ENCODE peak calls at places on chromosome 11, in nine cellular contexts. G is suprapubic skin, N is fibroblast of lung, K is Peyer's patch, B is sigmoid colon, M is prostate gland, P is heart right ventricle, L is cardiac muscle cell, V is heart left ventricle. T is an unnamed sample. For H3K4me1, the result is how much of the 10 kb centered on the place peaks cover.

GRCh38 chr11:15826826-15827225 is 529.5 kb downstream of the SOX6 start:
- DNase-seq in K (peak), M (no peak), B (no peak), N (no peak), V (peak), G (no peak), P (peak), L (peak), T (no peak)

GRCh38 chr11:92753161-92753560 is 216.3 kb upstream of the MTNR1B start:
- DNase-seq in B (no peak), L (no peak), G (no peak), N (no peak), K (no peak), V (no peak), P (no peak), M (no peak), T (peak)

GRCh38 chr11:130666781-130667251 is 218.4 kb downstream of the ADAMTS15 start:
- DNase-seq in B (no peak), L (no peak), N (peak), P (no peak), K (no peak), M (no peak), V (no peak), G (no peak), T (no peak)

GRCh38 chr11:33160147-33160546 is 1.1 kb downstream of the CSTF3 start:
- DNase-seq in G (no peak), P (no peak), V (no peak), B (no peak), M (no peak), K (no peak), L (peak), N (peak), T (no peak)

GRCh38 chr11:100801225-100801999 is 114.3 kb downstream of the ARHGAP42 start:
- DNase-seq in V (no peak), G (no peak), L (no peak), K (no peak), N (no peak), M (no peak), B (no peak), P (no peak), T (no peak)

GRCh38 chr11:303359-303758 is 4.0 kb upstream of the IFITM5 start:
- DNase-seq in B (no peak), K (no peak), G (no peak), L (no peak), N (no peak), M (no peak), V (no peak), P (no peak), T (no peak)

GRCh38 chr11:100672483-100673038 is 14.5 kb upstream of the ARHGAP42 start:
- DNase-seq in M (no peak), B (no peak), N (peak), V (no peak), L (no peak), G (no peak), K (no peak), P (no peak), T (no peak)

GRCh38 chr11:131281316-131281715 is 89.1 kb upstream of the NTM start:
- DNase-seq in B (no peak), V (no peak), M (no peak), K (no peak), P (no peak), G (no peak), L (no peak), N (no peak), T (no peak)

GRCh38 chr11:128593281-128593680 is 5.9 kb upstream of the ETS1 start:
- DNase-seq in N (peak), M (no peak), K (no peak), B (no peak), G (no peak), V (no peak), P (no peak), L (no peak), T (no peak)

GRCh38 chr11:15072551-15073143 is 746 bp upstream of the CALCB start:
- DNase-seq in G (no peak), K (no peak), L (no peak), M (no peak), P (no peak), V (no peak), N (no peak), B (no peak), T (no peak)

GRCh38 chr11:85810521-85810870 is 445 bp downstream of the SYTL2 start:
- DNase-seq in P (no peak), K (no peak), B (no peak), M (no peak), V (no peak), G (no peak), N (no peak), L (no peak), T (no peak)

GRCh38 chr11:57779275-57779674 is 17.7 kb downstream of the CTNND1 start:
- DNase-seq in G (no peak), K (no peak), M (peak), P (no peak), B (no peak), V (peak), L (peak), N (peak), T (peak)

GRCh38 chr11:7651700-7652099 is 21.6 kb downstream of the CYB5R2 start:
- DNase-seq in M (no peak), P (no peak), L (no peak), V (no peak), G (no peak), B (no peak), K (peak), N (no peak), T (no peak)

GRCh38 chr11:93487032-93487483 is 56.1 kb downstream of the SMCO4 start:
- DNase-seq in M (no peak), B (peak), N (no peak), G (no peak), P (no peak), L (no peak), V (no peak), K (peak), T (no peak)

GRCh38 chr11:64843971-64844329 is 503 bp downstream of the CDC42BPG start:
- DNase-seq in M (no peak), L (no peak), G (peak), V (no peak), K (peak), P (no peak), N (no peak), B (no peak), T (no peak)

GRCh38 chr11:126345759-126346585 is 9.5 kb upstream of the ST3GAL4 start:
- DNase-seq in M (no peak), L (peak), G (no peak), V (peak), P (peak), N (peak), K (peak), B (no peak), T (peak)

GRCh38 chr11:70799386-70799785 is 401.1 kb downstream of the CTTN start:
- DNase-seq in M (no peak), P (no peak), K (no peak), L (peak), B (no peak), N (peak), V (no peak), G (no peak), T (no peak)

GRCh38 chr11:69122642-69123431 is 32.9 kb upstream of the SMIM38 start:
- DNase-seq in K (peak), P (peak), G (peak), M (peak), L (peak), B (no peak), V (peak), N (peak), T (peak)

GRCh38 chr11:9146477-9146876 is 55.1 kb upstream of the SCUBE2 start:
- DNase-seq in M (no peak), V (no peak), P (no peak), L (no peak), B (no peak), K (no peak), N (no peak), G (no peak), T (no peak)

GRCh38 chr11:83284501-83285051 is 1.6 kb downstream of the CCDC90B start:
- DNase-seq in G (no peak), P (no peak), K (no peak), N (no peak), M (no peak), B (no peak), V (no peak), L (no peak), T (no peak)

GRCh38 chr11:83520849-83521248 is 234.7 kb upstream of the CCDC90B start:
- DNase-seq in P (no peak), G (no peak), L (no peak), B (no peak), V (no peak), N (no peak), K (no peak), M (peak), T (no peak)

GRCh38 chr11:64306563-64306875 is 1.2 kb downstream of the ESRRA start:
- DNase-seq in K (no peak), G (no peak), P (no peak), M (no peak), L (no peak), N (no peak), B (no peak), V (no peak), T (no peak)

GRCh38 chr11:116860303-116860702 is 22.9 kb upstream of the APOA1 start:
- DNase-seq in V (no peak), B (no peak), P (no peak), G (no peak), L (no peak), K (no peak), M (no peak), N (no peak), T (no peak)

GRCh38 chr11:78351193-78351592 is 66.4 kb downstream of the GAB2 start:
- DNase-seq in L (no peak), M (no peak), G (no peak), N (no peak), P (no peak), K (no peak), V (no peak), B (no peak), T (no peak)

GRCh38 chr11:58493676-58494075 is 14.2 kb downstream of the OR5B21 start:
- DNase-seq in L (no peak), K (no peak), B (no peak), N (peak), V (no peak), M (no peak), P (no peak), G (no peak), T (peak)

GRCh38 chr11:93089474-93090102 is 108.2 kb downstream of the SLC36A4 start:
- DNase-seq in V (no peak), B (no peak), K (no peak), N (peak), M (no peak), G (no peak), P (no peak), L (peak), T (peak)

GRCh38 chr11:2166091-2166851 is 5.3 kb upstream of the INS start:
- DNase-seq in N (peak), P (peak), K (no peak), L (peak), V (no peak), B (no peak), M (no peak), G (no peak), T (no peak)

GRCh38 chr11:16923987-16924386 is 90.2 kb downstream of the PLEKHA7 start:
- DNase-seq in N (no peak), G (no peak), P (no peak), M (no peak), B (no peak), K (peak), L (no peak), V (no peak), T (no peak)

GRCh38 chr11:45961841-45962240 is 39.4 kb downstream of the LARGE2 start:
- DNase-seq in N (no peak), G (no peak), B (no peak), L (no peak), K (no peak), M (no peak), P (no peak), V (no peak), T (no peak)

GRCh38 chr11:45233121-45233803 is 52.9 kb downstream of the SYT13 start:
- DNase-seq in M (peak), K (peak), B (peak), G (no peak), V (peak), L (peak), N (peak), P (peak), T (no peak)

GRCh38 chr11:9834281-9834680 is 170.4 kb downstream of the SWAP70 start:
- DNase-seq in N (peak), M (no peak), L (peak), K (no peak), P (no peak), G (no peak), B (no peak), V (no peak), T (no peak)

GRCh38 chr11:88359529-88359928 is 22.0 kb upstream of the CTSC start:
- DNase-seq in N (no peak), G (no peak), M (no peak), L (no peak), K (no peak), V (no peak), P (no peak), B (no peak), T (no peak)

GRCh38 chr11:60390389-60390788 is 5.9 kb upstream of the MS4A14 start:
- DNase-seq in B (no peak), P (no peak), V (no peak), G (no peak), K (no peak), M (no peak), N (no peak), L (no peak), T (no peak)

GRCh38 chr11:115848614-115849013 is 344.4 kb upstream of the CADM1 start:
- DNase-seq in M (no peak), N (peak), K (no peak), G (no peak), P (no peak), B (no peak), L (no peak), V (no peak), T (no peak)

GRCh38 chr11:50333861-50334260 is 301.2 kb downstream of the OR4C45 start:
- DNase-seq in V (no peak), M (no peak), B (no peak), G (no peak), N (no peak), K (no peak), L (no peak), P (no peak), T (peak)

GRCh38 chr11:1814691-1815090 is 20.1 kb upstream of the SYT8 start:
- DNase-seq in G (peak), N (no peak), K (no peak), V (no peak), P (no peak), L (no peak), B (peak), M (no peak), T (no peak)

GRCh38 chr11:72589802-72590761 is 84.1 kb downstream of the PDE2A start:
- DNase-seq in N (peak), K (peak), B (no peak), V (peak), L (peak), P (peak), M (no peak), G (no peak), T (no peak)
- TF ChIP-seq CTCF in N (no peak), K (peak), B (peak), V (peak), L (peak), P (peak), M (no peak), G (no peak), T (peak)

GRCh38 chr11:119572481-119573424 is 149.8 kb upstream of the THY1 start:
- DNase-seq in V (no peak), M (no peak), G (no peak), B (no peak), L (no peak), P (no peak), N (no peak), K (no peak), T (peak)
- H3K4me1 ChIP-seq in V (under half), M (under half), G (under half), B (under half), L (under half), P (under half), N (under half), K (under half), T (under half)

DNA sequence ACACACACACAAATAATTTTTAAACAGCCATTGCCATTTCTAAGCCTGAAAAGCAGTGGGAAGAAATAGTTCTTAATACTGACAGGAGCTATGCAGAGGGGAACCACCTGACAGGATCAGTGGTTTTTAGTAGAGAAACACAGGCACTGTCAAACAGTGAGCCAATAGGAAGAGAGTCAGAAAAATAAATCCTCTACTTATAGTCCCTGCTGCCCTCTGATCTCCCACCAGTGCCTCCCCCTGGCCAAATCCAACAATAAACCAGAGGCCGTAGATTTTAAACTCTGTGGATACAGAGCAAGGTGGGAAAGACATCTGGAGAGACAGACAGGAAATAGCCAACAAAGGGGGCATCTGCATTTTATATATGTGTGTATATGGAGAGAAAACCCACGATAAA is 7.9 kb upstream of the OR56B4 start:
- DNase-seq in K (no peak), G (no peak), L (no peak), B (no peak), N (no peak), M (no peak), V (no peak), P (no peak), T (no peak)
- TF ChIP-seq CTCF in K (no peak), G (no peak), L (no peak), B (no peak), N (no peak), M (no peak), V (no peak), P (no peak), T (no peak)

GRCh38 chr11:20041499-20041898 is 118.8 kb downstream of the DBX1 start:
- DNase-seq in N (peak), M (no peak), V (no peak), L (no peak), G (no peak), K (no peak), P (no peak), B (no peak), T (peak)
- H3K4me1 ChIP-seq in N (under half), M (under half), V (under half), L (under half), G (under half), K (under half), P (under half), B (under half), T (under half)

GRCh38 chr11:12523180-12523924 is 146.0 kb downstream of the PARVA start:
- DNase-seq in L (no peak), P (no peak), G (no peak), K (no peak), B (peak), N (no peak), M (no peak), V (peak), T (no peak)
- TF ChIP-seq CTCF in L (no peak), P (no peak), G (no peak), K (no peak), B (no peak), N (no peak), M (no peak), V (no peak), T (no peak)

GRCh38 chr11:96051820-96052219 is 127.9 kb upstream of the MTMR2 start:
- DNase-seq in V (no peak), L (no peak), N (no peak), P (no peak), B (no peak), M (no peak), G (no peak), K (no peak), T (peak)

GRCh38 chr11:96050435-96051182 is 126.7 kb upstream of the MTMR2 start:
- DNase-seq in B (no peak), P (no peak), N (peak), M (no peak), L (peak), K (no peak), G (no peak), V (no peak), T (no peak)

GRCh38 chr11:96045622-96046456 is 121.9 kb upstream of the MTMR2 start:
- DNase-seq in N (peak), G (no peak), M (peak), K (no peak), P (peak), L (peak), B (peak), V (peak), T (no peak)

GRCh38 chr11:96052921-96053631 is 129.2 kb upstream of the MTMR2 start:
- DNase-seq in M (no peak), N (peak), K (no peak), G (no peak), L (peak), V (no peak), B (no peak), P (no peak), T (peak)

GRCh38 chr11:96049426-96049825 is 125.5 kb upstream of the MTMR2 start:
- DNase-seq in B (no peak), M (no peak), G (no peak), L (peak), N (peak), V (no peak), K (no peak), P (no peak), T (no peak)
- H3K4me1 ChIP-seq in B (under half), M (under half), G (under half), L (under half), N (under half), V (under half), K (under half), P (under half), T (under half)

DNA sequence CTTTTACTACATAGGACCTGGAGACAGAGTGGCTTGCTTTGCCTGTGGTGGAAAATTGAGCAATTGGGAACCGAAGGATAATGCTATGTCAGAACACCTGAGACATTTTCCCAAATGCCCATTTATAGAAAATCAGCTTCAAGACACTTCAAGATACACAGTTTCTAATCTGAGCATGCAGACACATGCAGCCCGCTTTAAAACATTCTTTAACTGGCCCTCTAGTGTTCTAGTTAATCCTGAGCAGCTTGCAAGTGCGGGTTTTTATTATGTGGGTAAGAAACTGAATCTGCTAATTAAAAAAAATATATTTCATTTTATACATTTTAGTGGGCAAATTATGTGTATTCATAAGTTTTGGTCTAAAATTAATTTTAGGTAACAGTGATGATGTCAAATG is 7.8 kb downstream of the BIRC3 start:
- DNase-seq in N (no peak), B (no peak), P (no peak), G (no peak), L (no peak), V (no peak), K (no peak), M (no peak), T (no peak)
- TF ChIP-seq CTCF in N (no peak), B (no peak), P (no peak), G (no peak), L (no peak), V (no peak), K (no peak), M (no peak), T (peak)

GRCh38 chr11:66090288-66090687 is 20.2 kb downstream of the PACS1 start:
- DNase-seq in M (no peak), N (no peak), G (no peak), B (no peak), V (no peak), P (no peak), L (no peak), K (no peak), T (no peak)

GRCh38 chr11:66082936-66083698 is 13.0 kb downstream of the PACS1 start:
- DNase-seq in M (no peak), G (no peak), B (no peak), P (no peak), N (peak), V (no peak), K (no peak), L (peak), T (no peak)

GRCh38 chr11:66087148-66087908 is 17.3 kb downstream of the PACS1 start:
- DNase-seq in N (no peak), V (no peak), G (no peak), L (no peak), P (no peak), B (no peak), M (no peak), K (no peak), T (no peak)

GRCh38 chr11:66085071-66085470 is 15.0 kb downstream of the PACS1 start:
- DNase-seq in G (no peak), V (no peak), B (no peak), N (no peak), P (no peak), L (no peak), K (no peak), M (no peak), T (no peak)

GRCh38 chr11:66089067-66089466 is 19.0 kb downstream of the PACS1 start:
- DNase-seq in L (no peak), K (no peak), N (no peak), P (no peak), G (no peak), B (no peak), M (no peak), V (no peak), T (no peak)
- H3K4me1 ChIP-seq in L (under half), K (under half), N (under half), P (under half), G (under half), B (under half), M (under half), V (under half), T (under half)